ENCODE peak calls at places on chromosomes 13 and 19, in six cellular contexts. Q is NCI-H2107, V is T-helper 9 cell, M is ELR, P is GM10248, D is RPMI8226. N is an unnamed sample.

GRCh38 chr19:16371540-16371986 is 46.9 kb downstream of the KLF2 start:
- DNase-seq in Q (no peak), V (peak), M (no peak), P (peak), D (peak), N (no peak)

GRCh38 chr13:70253834-70254233 is 145.6 kb upstream of the KLHL1 start:
- DNase-seq in Q (peak), V (no peak), M (peak), P (no peak), D (peak), N (no peak)

GRCh38 chr13:100667894-100668293 is 6.7 kb downstream of the TMTC4 start:
- DNase-seq in Q (no peak), V (no peak), M (no peak), P (no peak), D (no peak), N (no peak)

GRCh38 chr13:51856027-51856736 is 5.6 kb upstream of the CCDC70 start:
- DNase-seq in Q (no peak), V (no peak), M (peak), P (no peak), D (no peak), N (no peak)

GRCh38 chr19:18020212-18021067 is 12.5 kb downstream of the ARRDC2 start:
- DNase-seq in Q (no peak), V (no peak), M (peak), P (peak), D (peak), N (no peak)

GRCh38 chr13:102197193-102197592 is 204.7 kb downstream of the FGF14 start:
- DNase-seq in Q (no peak), V (no peak), M (peak), P (no peak), D (no peak), N (peak)

GRCh38 chr13:50081106-50081898 is 66.1 kb downstream of the KCNRG start:
- DNase-seq in Q (no peak), V (peak), M (peak), P (peak), D (peak), N (peak)

GRCh38 chr19:39514840-39515550 is at the start of gene SELENOV:
- DNase-seq in Q (no peak), V (no peak), M (no peak), P (no peak), D (peak), N (no peak)